ENCODE peak calls at places on chromosomes 11 and 22, in seven cellular contexts. F, S, D, T, P, M and A are unnamed samples.
A peak's percentile ranks its signal among the peaks of the same experiment; 100 is the strongest.

GRCh38 chr11:102186836-102187235 is 76.6 kb downstream of the YAP1 start:
- DNase-seq in P (no peak), D (peak; percentile 56), S (peak; percentile 56), T (peak; percentile 42), M (no peak), F (no peak), A (no peak)

GRCh38 chr11:19739872-19740271 is 27.2 kb downstream of the NAV2 start:
- DNase-seq in S (peak; percentile 11), D (no peak), T (no peak), F (no peak), M (peak; percentile 26), P (no peak), A (no peak)

GRCh38 chr11:128741928-128742327 is 48.1 kb downstream of the FLI1 start:
- DNase-seq in S (no peak), F (no peak), T (no peak), M (no peak), P (no peak), D (no peak), A (no peak)

GRCh38 chr11:104968856-104969776 is 742 bp upstream of the CASP4 start:
- DNase-seq in T (no peak), P (no peak), S (peak; percentile 46), M (peak; percentile 25), F (peak; percentile 55), D (peak; percentile 45), A (no peak)

GRCh38 chr22:35072939-35073338 is 7.0 kb downstream of the ISX start:
- DNase-seq in P (peak; percentile 13), T (no peak), S (peak; percentile 0), F (no peak), M (no peak), D (peak; percentile 2), A (no peak)

GRCh38 chr11:116471608-116472007 is 301.2 kb downstream of the BUD13 start:
- DNase-seq in F (no peak), S (no peak), D (peak; percentile 1), T (peak; percentile 3), P (peak; percentile 17), M (no peak), A (peak; percentile 10)

GRCh38 chr11:134614141-134614540 is 202.1 kb upstream of the B3GAT1 start:
- DNase-seq in D (no peak), S (no peak), P (no peak), T (no peak), F (no peak), M (no peak), A (no peak)

GRCh38 chr11:63595296-63595695 is 18.9 kb downstream of the PLAAT3 start:
- DNase-seq in T (no peak), D (peak; percentile 46), M (no peak), F (no peak), S (no peak), P (peak; percentile 54), A (no peak)

GRCh38 chr11:61757213-61757862 is 4.9 kb downstream of the MYRF start:
- DNase-seq in S (no peak), P (no peak), M (no peak), T (no peak), D (no peak), F (no peak), A (no peak)

GRCh38 chr11:76243157-76243556 is 36.9 kb upstream of the WNT11 start:
- DNase-seq in F (no peak), S (no peak), P (no peak), T (no peak), M (peak; percentile 48), D (no peak), A (no peak)

GRCh38 chr22:43289976-43290663 is 53.1 kb downstream of the SCUBE1 start:
- DNase-seq in F (peak; percentile 76), S (peak; percentile 57), T (no peak), P (peak; percentile 27), D (peak; percentile 36), M (peak; percentile 74), A (no peak)

GRCh38 chr22:38927033-38927789 is 30.2 kb upstream of the APOBEC3A start:
- DNase-seq in D (peak; percentile 32), F (peak; percentile 85), M (peak; percentile 80), S (peak; percentile 59), T (no peak), P (peak; percentile 51), A (no peak)

GRCh38 chr11:107184936-107185335 is 166.7 kb upstream of the GUCY1A2 start:
- DNase-seq in T (no peak), D (no peak), M (no peak), F (no peak), S (no peak), P (no peak), A (no peak)

GRCh38 chr11:27420722-27421572 is 51.6 kb downstream of the LGR4 start:
- DNase-seq in P (peak; percentile 71), F (no peak), S (peak; percentile 34), T (no peak), M (no peak), D (no peak), A (no peak)

DNA sequence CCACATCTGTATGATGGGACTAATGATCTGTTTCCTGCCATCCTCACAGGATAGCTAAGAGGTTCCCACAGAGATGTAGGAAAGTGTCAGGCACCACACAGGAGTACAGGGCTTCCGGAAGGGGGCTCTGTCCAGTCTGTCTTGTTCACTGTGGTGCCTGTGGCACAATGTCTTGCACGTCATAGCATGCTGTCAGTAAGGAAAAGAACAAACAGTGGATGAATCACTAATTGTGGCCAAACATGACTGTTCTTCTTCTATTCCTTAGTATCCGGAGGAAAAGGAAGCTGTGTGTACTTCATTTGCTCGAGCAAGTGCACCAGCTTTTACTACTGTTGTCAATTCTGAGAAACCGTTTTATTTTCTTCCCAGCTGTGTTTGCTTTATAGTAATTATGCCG is 73.4 kb upstream of the YWHAH start:
- DNase-seq in P (peak; percentile 93), M (no peak), D (peak; percentile 93), S (peak; percentile 71), T (no peak), F (no peak), A (peak; percentile 61)
- TF ChIP-seq CTCF in P (peak; percentile 56), M (no peak), D (peak; percentile 19), S (peak; percentile 12), T (no peak), F (no peak), A (peak; percentile 56)

GRCh38 chr11:70326365-70326803 is 55.9 kb downstream of the PPFIA1 start:
- DNase-seq in D (peak; percentile 86), M (no peak), F (no peak), S (peak; percentile 95), P (peak; percentile 54), T (no peak), A (peak; percentile 62)
- H3K4me3 ChIP-seq in D (no peak overlapping the region), M (no peak overlapping the region), F (peak overlapping the region; percentile 26), S (no peak overlapping the region), P (no peak overlapping the region), T (no peak overlapping the region), A (no peak overlapping the region)

GRCh38 chr11:100827934-100828661 is 141.0 kb downstream of the ARHGAP42 start:
- DNase-seq in P (peak; percentile 74), T (no peak), D (peak; percentile 79), F (no peak), M (peak; percentile 47), S (peak; percentile 20), A (no peak)
- TF ChIP-seq CTCF in P (peak; percentile 5), T (peak; percentile 21), D (peak; percentile 30), F (no peak), M (peak; percentile 61), S (no peak), A (no peak)

DNA sequence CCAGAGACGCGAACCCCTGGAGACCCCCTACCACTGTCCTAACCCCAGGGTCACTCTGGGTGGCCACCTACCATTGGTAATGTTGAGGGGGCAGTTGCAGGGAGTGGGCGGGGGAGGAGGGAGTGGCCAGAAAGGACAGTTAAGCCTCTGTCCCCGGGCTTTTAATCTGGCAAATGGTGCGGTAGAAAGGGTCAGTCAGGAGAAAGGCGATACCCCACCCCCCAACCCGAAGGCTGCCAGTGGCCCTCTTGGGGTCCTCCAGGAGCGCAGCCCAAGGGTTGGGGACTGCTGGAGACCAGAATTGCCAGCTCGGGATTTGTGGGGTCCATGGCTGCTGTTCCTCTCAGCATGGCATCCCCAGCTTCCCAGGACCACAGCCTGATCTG is 742 bp downstream of the P2RY2 start:
- DNase-seq in D (no peak), P (no peak), F (peak; percentile 74), T (no peak), M (no peak), S (no peak), A (no peak)
- H3K4me3 ChIP-seq in D (no peak overlapping the region), P (peak overlapping the region; percentile 77), F (peak overlapping the region; percentile 82), T (no peak overlapping the region), M (peak overlapping the region; percentile 51), S (peak overlapping the region; percentile 51), A (no peak overlapping the region)

DNA sequence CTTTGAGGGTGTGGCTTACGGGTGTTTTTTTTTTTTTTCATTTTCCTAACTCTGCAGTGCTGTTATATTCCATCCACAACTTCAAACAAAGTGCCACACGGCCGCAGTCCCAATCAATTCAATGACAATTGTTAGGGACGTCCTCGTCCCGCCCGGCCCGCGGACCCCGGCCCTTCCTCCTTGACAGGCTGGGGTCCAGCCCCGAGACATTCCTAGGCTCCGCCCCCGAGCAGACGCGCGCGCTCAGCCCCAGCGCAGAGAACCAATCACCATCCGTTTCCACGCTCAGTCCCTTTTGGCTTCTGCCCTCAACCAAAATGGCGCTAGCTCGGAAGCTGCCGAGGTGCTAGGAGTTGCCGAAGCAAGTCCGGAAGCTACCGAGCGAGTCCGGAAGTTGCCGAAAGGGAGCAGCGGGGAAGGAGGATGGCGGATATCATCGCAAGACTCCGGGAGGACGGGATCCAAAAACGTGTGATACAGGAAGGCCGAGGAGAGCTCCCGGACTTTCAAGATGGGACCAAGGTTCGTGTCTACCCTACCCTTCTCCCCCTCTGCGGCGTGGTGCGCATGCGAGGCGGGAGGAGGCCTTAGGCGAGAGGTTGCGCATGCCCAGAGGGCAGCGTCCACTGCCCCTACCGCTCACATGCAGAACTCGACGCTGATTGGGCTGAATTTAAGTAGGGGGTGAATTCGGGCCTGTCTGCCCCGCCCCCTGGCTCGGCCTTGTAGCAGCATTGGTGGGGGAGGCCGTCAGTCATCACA is at the start of gene AIP:
- DNase-seq in D (peak; percentile 97), F (peak; percentile 99), S (peak; percentile 97), T (peak; percentile 97), M (peak; percentile 99), P (peak; percentile 98), A (peak; percentile 87)
- TF ChIP-seq CTCF in D (no peak), F (peak; percentile 9), S (peak; percentile 21), T (no peak), M (no peak), P (no peak), A (peak; percentile 8)

GRCh38 chr11:35943761-35944502 is at the start of gene LDLRAD3:
- DNase-seq in M (peak; percentile 76), S (peak; percentile 86), P (peak; percentile 76), D (peak; percentile 87), F (peak; percentile 91), T (peak; percentile 37), A (peak; percentile 28)
- H3K4me3 ChIP-seq in M (peak within 1 kb of the TSS; percentile 79), S (peak within 1 kb of the TSS; percentile 78), P (peak within 1 kb of the TSS; percentile 69), D (peak within 1 kb of the TSS; percentile 81), F (peak within 1 kb of the TSS; percentile 75), T (peak within 1 kb of the TSS; percentile 77), A (peak within 1 kb of the TSS; percentile 62)

GRCh38 chr11:35717043-35717442 is 54.5 kb downstream of the TRIM44 start:
- DNase-seq in S (no peak), P (no peak), T (no peak), M (peak; percentile 5), F (no peak), D (no peak), A (no peak)
- TF ChIP-seq CTCF in S (peak; percentile 18), P (no peak), T (peak; percentile 14), M (peak; percentile 33), F (no peak), D (peak; percentile 4), A (no peak)